ENCODE peak calls at places on chromosomes 3 and 15, in seven cellular contexts. T, K, C, S, Q, G and J are unnamed samples.

GRCh38 chr3:28253040-28253715 is 11.8 kb downstream of the CMC1 start:
- DNase-seq in T (no peak), K (no peak), C (no peak), S (no peak), Q (no peak), G (no peak), J (no peak)

GRCh38 chr3:196406806-196407470 is 25.3 kb downstream of the UBXN7 start:
- DNase-seq in T (no peak), K (no peak), C (no peak), S (peak; percentile 35), Q (no peak), G (no peak), J (no peak)

GRCh38 chr3:122572940-122573412 is 4.5 kb upstream of the PARP15 start:
- DNase-seq in T (peak; percentile 39), K (no peak), C (no peak), S (peak; percentile 31), Q (no peak), G (peak; percentile 5), J (no peak)

GRCh38 chr3:17025594-17026139 is 140.9 kb downstream of the PLCL2 start:
- DNase-seq in T (no peak), K (no peak), C (no peak), S (no peak), Q (peak; percentile 19), G (no peak), J (no peak)

GRCh38 chr3:24129549-24129948 is 184.5 kb downstream of the NR1D2 start:
- DNase-seq in T (no peak), K (no peak), C (no peak), S (peak; percentile 81), Q (no peak), G (no peak), J (no peak)

GRCh38 chr3:139227165-139227564 is 116.7 kb upstream of the MRPS22 start:
- DNase-seq in T (no peak), K (no peak), C (no peak), S (peak; percentile 3), Q (no peak), G (no peak), J (no peak)

GRCh38 chr3:35665390-35666055 is 26.2 kb downstream of the ARPP21 start:
- DNase-seq in T (no peak), K (no peak), C (no peak), S (no peak), Q (no peak), G (no peak), J (no peak)

GRCh38 chr15:31402511-31403056 is 75.9 kb downstream of the KLF13 start:
- DNase-seq in T (no peak), K (peak; percentile 91), C (no peak), S (no peak), Q (no peak), G (peak; percentile 62), J (no peak)

GRCh38 chr3:25427155-25428002 is 684 bp upstream of the RARB start:
- DNase-seq in T (no peak), K (no peak), C (no peak), S (no peak), Q (no peak), G (no peak), J (no peak)